ENCODE peak calls at places on chromosomes 6 and 20, in nine cellular contexts. E is AG04449, R is endothelial cell, S is upper lobe of right lung, V is MM.1S, C is activated B cell treated with CpG ODN at 0.5 μM for 24 hours, P is PC-9, U is IMR-90, Y is astrocyte of the cerebellum. Z is an unnamed sample.

GRCh38 chr6:119323478-119323877 is 26.1 kb downstream of the MAN1A1 start:
- DNase-seq in E (no peak), R (no peak), S (no peak), V (no peak), C (no peak), P (no peak), U (no peak), Y (no peak), Z (no peak)

GRCh38 chr6:169746556-169746955 is 4.8 kb downstream of the DYNLT2 start:
- DNase-seq in E (no peak), R (no peak), S (no peak), V (no peak), C (no peak), P (no peak), U (no peak), Y (no peak), Z (no peak)

GRCh38 chr6:92047886-92048285 is 1371.5 kb downstream of the EPHA7 start:
- DNase-seq in E (no peak), R (no peak), S (no peak), V (no peak), C (no peak), P (no peak), U (no peak), Y (no peak), Z (no peak)

GRCh38 chr6:170143401-170144150 is 147.3 kb downstream of the DLL1 start:
- DNase-seq in E (no peak), R (no peak), S (peak; percentile 40), V (no peak), C (no peak), P (no peak), U (no peak), Y (no peak), Z (peak; percentile 34)

GRCh38 chr6:113458368-113459010 is 398.7 kb upstream of the MARCKS start:
- DNase-seq in E (no peak), R (no peak), S (no peak), V (no peak), C (no peak), P (no peak), U (peak; percentile 45), Y (peak; percentile 18), Z (no peak)

GRCh38 chr6:13687917-13688351 is 23.7 kb downstream of the RANBP9 start:
- DNase-seq in E (no peak), R (no peak), S (no peak), V (no peak), C (no peak), P (no peak), U (no peak), Y (no peak), Z (no peak)

GRCh38 chr6:37971711-37972410 is 152.3 kb downstream of the ZFAND3 start:
- DNase-seq in E (no peak), R (no peak), S (no peak), V (no peak), C (no peak), P (no peak), U (peak; percentile 72), Y (no peak), Z (no peak)

GRCh38 chr6:5127106-5127687 is 42.1 kb downstream of the PPP1R3G start:
- DNase-seq in E (no peak), R (no peak), S (no peak), V (no peak), C (no peak), P (no peak), U (no peak), Y (no peak), Z (no peak)

GRCh38 chr20:46549188-46549967 is 1.1 kb downstream of the OCSTAMP start:
- DNase-seq in E (no peak), R (no peak), S (no peak), V (peak; percentile 64), C (no peak), P (no peak), U (no peak), Y (no peak), Z (no peak)
- TF ChIP-seq CTCF in E (no peak), R (no peak), S (no peak), V (peak; percentile 63), C (no peak), P (no peak), U (no peak), Y (no peak), Z (no peak)

GRCh38 chr6:8703059-8703458 is 267.7 kb upstream of the SLC35B3 start:
- DNase-seq in E (no peak), R (no peak), S (no peak), V (no peak), C (no peak), P (no peak), U (no peak), Y (no peak), Z (no peak)

GRCh38 chr6:8705435-8706020 is 270.2 kb upstream of the SLC35B3 start:
- DNase-seq in E (no peak), R (no peak), S (no peak), V (no peak), C (no peak), P (no peak), U (no peak), Y (no peak), Z (no peak)

GRCh38 chr6:8707369-8707768 is 272.0 kb upstream of the SLC35B3 start:
- DNase-seq in E (no peak), R (no peak), S (no peak), V (no peak), C (no peak), P (no peak), U (no peak), Y (no peak), Z (no peak)

GRCh38 chr6:8710668-8711431 is 275.5 kb upstream of the SLC35B3 start:
- DNase-seq in E (no peak), R (no peak), S (no peak), V (no peak), C (no peak), P (no peak), U (no peak), Y (no peak), Z (no peak)

DNA sequence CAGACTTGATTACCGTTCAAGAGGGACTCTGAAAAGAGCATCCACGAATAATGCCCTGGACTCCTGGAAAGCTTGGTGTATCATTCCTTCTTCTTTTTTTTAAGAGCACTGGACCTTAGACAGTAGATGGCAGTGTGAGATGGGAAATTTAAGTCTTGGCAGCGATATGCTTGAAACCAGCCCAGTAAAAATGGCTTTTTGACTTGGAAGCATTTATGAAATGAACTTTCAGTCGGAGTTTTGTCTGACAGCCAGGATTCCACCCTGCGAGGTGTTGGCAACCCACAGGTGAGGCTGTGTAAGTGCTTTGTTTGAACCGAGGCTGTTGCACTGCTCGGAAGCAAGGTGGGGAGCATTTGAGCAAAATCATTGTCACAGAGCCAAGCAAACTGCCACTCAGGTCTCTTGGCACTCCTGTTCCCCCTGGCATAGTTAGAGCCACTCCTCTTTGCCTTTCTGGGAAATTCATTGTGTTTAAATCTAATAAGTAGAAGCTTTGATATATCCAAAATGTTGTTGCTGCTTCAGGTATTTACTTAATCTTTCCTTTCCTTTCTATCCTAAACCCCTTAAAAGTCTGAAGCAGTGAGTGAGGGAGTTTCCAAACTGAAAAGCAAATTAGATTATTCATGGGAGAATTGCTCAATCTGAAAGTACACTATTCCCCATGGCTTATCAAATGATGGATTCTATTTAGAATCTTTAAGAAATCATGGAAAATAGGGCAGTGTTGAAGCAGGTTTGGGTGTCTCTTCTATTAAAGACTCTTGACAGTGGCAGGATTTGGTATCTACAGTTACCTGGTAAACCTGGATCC is 272.8 kb upstream of the SLC35B3 start:
- DNase-seq in E (no peak), R (no peak), S (peak; percentile 59), V (peak; percentile 42), C (no peak), P (no peak), U (no peak), Y (peak; percentile 9), Z (no peak)
- TF ChIP-seq CTCF in E (no peak), R (no peak), S (peak; percentile 43), V (peak; percentile 60), C (no peak), P (no peak), U (no peak), Y (peak; percentile 38), Z (peak; percentile 35)

GRCh38 chr6:11331136-11331535 is 98.7 kb upstream of the NEDD9 start:
- DNase-seq in E (no peak), R (no peak), S (no peak), V (no peak), C (no peak), P (no peak), U (no peak), Y (no peak), Z (no peak)

GRCh38 chr6:11328613-11329247 is 96.3 kb upstream of the NEDD9 start:
- DNase-seq in E (no peak), R (no peak), S (no peak), V (no peak), C (no peak), P (no peak), U (peak; percentile 80), Y (no peak), Z (no peak)

GRCh38 chr6:11332463-11332862 is 100.0 kb upstream of the NEDD9 start:
- DNase-seq in E (no peak), R (no peak), S (no peak), V (no peak), C (no peak), P (no peak), U (no peak), Y (no peak), Z (no peak)

GRCh38 chr6:11333292-11333849 is 100.9 kb upstream of the NEDD9 start:
- DNase-seq in E (no peak), R (no peak), S (no peak), V (peak; percentile 58), C (no peak), P (no peak), U (no peak), Y (no peak), Z (no peak)

DNA sequence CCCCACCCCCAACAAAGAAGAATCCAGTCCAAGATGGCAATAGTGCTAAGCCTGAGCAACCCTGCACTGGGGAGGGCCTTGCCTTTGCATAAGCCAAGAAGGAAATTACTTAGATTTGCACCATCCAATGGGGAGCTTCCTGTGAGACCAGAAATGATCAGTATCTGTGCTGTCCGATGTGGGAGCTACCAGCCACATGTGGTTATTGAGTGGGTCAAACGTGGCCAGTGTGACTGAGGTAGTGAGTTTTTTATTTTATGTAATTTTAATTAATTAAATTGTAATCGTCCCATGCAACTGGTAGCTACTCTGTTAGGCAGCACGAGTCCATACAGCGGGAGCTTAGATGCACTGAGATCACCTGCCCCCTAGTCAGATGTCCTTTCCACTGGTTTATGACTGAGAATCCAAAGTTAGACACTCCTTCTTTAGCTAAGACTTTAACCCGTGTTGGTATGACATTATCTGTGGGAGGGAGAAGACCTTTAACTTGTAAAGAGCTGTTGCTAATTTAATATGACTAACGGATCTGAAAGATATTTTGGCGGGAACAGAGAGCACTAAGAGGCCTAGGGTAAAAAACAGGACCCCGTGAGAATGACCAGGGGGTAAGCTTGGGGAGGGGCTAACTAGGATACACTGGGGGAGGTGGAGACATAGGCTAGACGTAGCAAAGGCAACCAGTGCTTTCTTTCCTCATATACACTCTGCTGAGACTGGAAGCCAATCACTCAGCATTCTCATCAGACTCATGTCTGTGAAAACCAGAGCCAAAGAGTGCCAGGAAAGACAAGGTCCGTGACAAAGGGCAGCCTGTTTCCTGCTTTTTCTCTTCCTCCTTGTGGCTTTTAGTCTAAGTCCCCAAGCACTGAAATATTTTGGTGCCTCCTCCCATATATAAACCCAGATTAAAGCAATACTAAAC is 97.6 kb upstream of the NEDD9 start:
- DNase-seq in E (no peak), R (no peak), S (no peak), V (no peak), C (no peak), P (no peak), U (no peak), Y (no peak), Z (peak; percentile 56)
- TF ChIP-seq CTCF in E (no peak), R (no peak), S (no peak), V (no peak), C (no peak), P (no peak), U (no peak), Y (no peak), Z (no peak)

GRCh38 chr20:33666293-33667244 is at the start of gene ACTL10:
- DNase-seq in E (peak; percentile 79), R (peak; percentile 74), S (peak; percentile 98), V (peak; percentile 98), C (peak; percentile 83), P (peak; percentile 94), U (peak; percentile 96), Y (peak; percentile 93), Z (peak; percentile 97)

GRCh38 chr20:33668087-33668790 is 1.5 kb downstream of the ACTL10 start:
- DNase-seq in E (no peak), R (peak; percentile 85), S (no peak), V (no peak), C (no peak), P (no peak), U (no peak), Y (no peak), Z (peak; percentile 71)

GRCh38 chr20:33669224-33669623 is 2.5 kb downstream of the ACTL10 start:
- DNase-seq in E (no peak), R (no peak), S (no peak), V (no peak), C (no peak), P (no peak), U (no peak), Y (no peak), Z (no peak)

GRCh38 chr20:33668791-33669155 is 2.0 kb downstream of the ACTL10 start:
- DNase-seq in E (no peak), R (no peak), S (no peak), V (no peak), C (no peak), P (no peak), U (no peak), Y (no peak), Z (no peak)

GRCh38 chr20:33667245-33668086 is 723 bp downstream of the ACTL10 start:
- DNase-seq in E (no peak), R (no peak), S (peak; percentile 86), V (peak; percentile 82), C (peak; percentile 76), P (peak; percentile 66), U (peak; percentile 54), Y (peak; percentile 37), Z (no peak)
- TF ChIP-seq CTCF in E (no peak), R (peak; percentile 83), S (no peak), V (peak; percentile 93), C (peak; percentile 61), P (no peak), U (no peak), Y (peak; percentile 90), Z (peak; percentile 92)

Z was measured in CD14-positive monocyte.